ENCODE peak calls at places on chromosome 16, in ten cellular contexts. One of them, this sample, is unnamed. For H3K4me1 and H3K36me3, the result is how much of the 10 kb centered on the place peaks cover.

GRCh38 chr16:86403056-86403455 is 107.3 kb upstream of the FOXF1 start:
- DNase-seq in A673: no peak
- DNase-seq in MM.1S: no peak
- DNase-seq in lower lobe of right lung: peak
- DNase-seq in fibroblast of lung: no peak
- DNase-seq in Karpas-422: no peak
- DNase-seq in neural progenitor cell: no peak
- DNase-seq in cardiac muscle cell: no peak
- DNase-seq in heart left ventricle: no peak
- DNase-seq in CD8-positive, alpha-beta memory T cell: no peak
- DNase-seq in this sample: no peak

GRCh38 chr16:4859900-4860255 is 12.6 kb downstream of the UBN1 start:
- DNase-seq in A673: no peak
- DNase-seq in MM.1S: no peak
- DNase-seq in lower lobe of right lung: no peak
- DNase-seq in fibroblast of lung: peak
- DNase-seq in Karpas-422: no peak
- DNase-seq in neural progenitor cell: no peak
- DNase-seq in cardiac muscle cell: peak
- DNase-seq in heart left ventricle: no peak
- DNase-seq in CD8-positive, alpha-beta memory T cell: no peak
- DNase-seq in this sample: no peak

GRCh38 chr16:64742560-64742959 is 379.3 kb downstream of the CDH11 start:
- DNase-seq in A673: no peak
- DNase-seq in MM.1S: no peak
- DNase-seq in lower lobe of right lung: no peak
- DNase-seq in fibroblast of lung: no peak
- DNase-seq in Karpas-422: no peak
- DNase-seq in neural progenitor cell: no peak
- DNase-seq in cardiac muscle cell: no peak
- DNase-seq in heart left ventricle: no peak
- DNase-seq in CD8-positive, alpha-beta memory T cell: no peak
- DNase-seq in this sample: no peak

GRCh38 chr16:29107299-29107698 is 122.4 kb downstream of the LAT start:
- DNase-seq in A673: no peak
- DNase-seq in MM.1S: no peak
- DNase-seq in lower lobe of right lung: no peak
- DNase-seq in fibroblast of lung: no peak
- DNase-seq in Karpas-422: no peak
- DNase-seq in neural progenitor cell: peak
- DNase-seq in cardiac muscle cell: no peak
- DNase-seq in heart left ventricle: no peak
- DNase-seq in CD8-positive, alpha-beta memory T cell: no peak
- DNase-seq in this sample: no peak

GRCh38 chr16:69707920-69708683 is 18.3 kb downstream of the NQO1 start:
- DNase-seq in A673: no peak
- DNase-seq in MM.1S: no peak
- DNase-seq in lower lobe of right lung: no peak
- DNase-seq in fibroblast of lung: no peak
- DNase-seq in Karpas-422: no peak
- DNase-seq in neural progenitor cell: no peak
- DNase-seq in cardiac muscle cell: no peak
- DNase-seq in heart left ventricle: no peak
- DNase-seq in CD8-positive, alpha-beta memory T cell: no peak
- DNase-seq in this sample: peak

GRCh38 chr16:81697886-81698635 is 81.0 kb upstream of the PLCG2 start:
- DNase-seq in A673: no peak
- DNase-seq in MM.1S: no peak
- DNase-seq in lower lobe of right lung: peak
- DNase-seq in fibroblast of lung: peak
- DNase-seq in Karpas-422: no peak
- DNase-seq in neural progenitor cell: no peak
- DNase-seq in cardiac muscle cell: no peak
- DNase-seq in heart left ventricle: peak
- DNase-seq in CD8-positive, alpha-beta memory T cell: no peak
- DNase-seq in this sample: no peak

GRCh38 chr16:58678716-58679115 is 5.9 kb downstream of the SLC38A7 start:
- DNase-seq in A673: no peak
- DNase-seq in MM.1S: no peak
- DNase-seq in lower lobe of right lung: no peak
- DNase-seq in fibroblast of lung: no peak
- DNase-seq in Karpas-422: peak
- DNase-seq in neural progenitor cell: no peak
- DNase-seq in cardiac muscle cell: peak
- DNase-seq in heart left ventricle: no peak
- DNase-seq in CD8-positive, alpha-beta memory T cell: no peak
- DNase-seq in this sample: no peak

GRCh38 chr16:9033125-9033830 is 58.2 kb upstream of the HAPSTR1 start:
- DNase-seq in A673: peak
- DNase-seq in MM.1S: no peak
- DNase-seq in lower lobe of right lung: no peak
- DNase-seq in fibroblast of lung: peak
- DNase-seq in Karpas-422: peak
- DNase-seq in neural progenitor cell: peak
- DNase-seq in cardiac muscle cell: peak
- DNase-seq in heart left ventricle: no peak
- DNase-seq in CD8-positive, alpha-beta memory T cell: no peak
- DNase-seq in this sample: peak

GRCh38 chr16:50121278-50121677 is 31.8 kb upstream of the TENT4B start:
- DNase-seq in A673: no peak
- DNase-seq in MM.1S: peak
- DNase-seq in lower lobe of right lung: no peak
- DNase-seq in fibroblast of lung: no peak
- DNase-seq in Karpas-422: no peak
- DNase-seq in neural progenitor cell: no peak
- DNase-seq in cardiac muscle cell: no peak
- DNase-seq in heart left ventricle: no peak
- DNase-seq in CD8-positive, alpha-beta memory T cell: no peak
- DNase-seq in this sample: no peak

GRCh38 chr16:4677994-4678393 is 15.4 kb upstream of the NUDT16L1 start:
- DNase-seq in A673: no peak
- DNase-seq in MM.1S: no peak
- DNase-seq in lower lobe of right lung: no peak
- DNase-seq in fibroblast of lung: no peak
- DNase-seq in Karpas-422: no peak
- DNase-seq in neural progenitor cell: no peak
- DNase-seq in cardiac muscle cell: no peak
- DNase-seq in heart left ventricle: peak
- DNase-seq in CD8-positive, alpha-beta memory T cell: no peak
- DNase-seq in this sample: no peak

GRCh38 chr16:74999683-75000480 is 1.1 kb downstream of the ZNRF1 start:
- DNase-seq in A673: peak
- DNase-seq in MM.1S: no peak
- DNase-seq in lower lobe of right lung: peak
- DNase-seq in fibroblast of lung: peak
- DNase-seq in Karpas-422: no peak
- DNase-seq in neural progenitor cell: peak
- DNase-seq in cardiac muscle cell: peak
- DNase-seq in heart left ventricle: peak
- DNase-seq in CD8-positive, alpha-beta memory T cell: peak
- DNase-seq in this sample: peak

GRCh38 chr16:56263711-56264608 is 72.7 kb downstream of the GNAO1 start:
- DNase-seq in A673: no peak
- DNase-seq in MM.1S: no peak
- DNase-seq in lower lobe of right lung: no peak
- DNase-seq in fibroblast of lung: no peak
- DNase-seq in Karpas-422: no peak
- DNase-seq in neural progenitor cell: no peak
- DNase-seq in cardiac muscle cell: no peak
- DNase-seq in heart left ventricle: no peak
- DNase-seq in CD8-positive, alpha-beta memory T cell: no peak
- DNase-seq in this sample: no peak

GRCh38 chr16:75226550-75227360 is 8.0 kb downstream of the CTRB1 start:
- DNase-seq in A673: no peak
- DNase-seq in MM.1S: no peak
- DNase-seq in lower lobe of right lung: no peak
- DNase-seq in fibroblast of lung: no peak
- DNase-seq in Karpas-422: no peak
- DNase-seq in neural progenitor cell: no peak
- DNase-seq in cardiac muscle cell: no peak
- DNase-seq in heart left ventricle: no peak
- DNase-seq in CD8-positive, alpha-beta memory T cell: no peak
- DNase-seq in this sample: no peak

GRCh38 chr16:7270823-7271222 is 61.8 kb upstream of the RBFOX1 start:
- DNase-seq in A673: no peak
- DNase-seq in MM.1S: no peak
- DNase-seq in lower lobe of right lung: no peak
- DNase-seq in fibroblast of lung: no peak
- DNase-seq in Karpas-422: no peak
- DNase-seq in neural progenitor cell: no peak
- DNase-seq in cardiac muscle cell: no peak
- DNase-seq in heart left ventricle: no peak
- DNase-seq in CD8-positive, alpha-beta memory T cell: no peak
- DNase-seq in this sample: no peak

GRCh38 chr16:2473999-2474876 is 689 bp upstream of the TBC1D24 start:
- DNase-seq in A673: peak
- DNase-seq in MM.1S: peak
- DNase-seq in lower lobe of right lung: peak
- DNase-seq in fibroblast of lung: peak
- DNase-seq in Karpas-422: peak
- DNase-seq in neural progenitor cell: peak
- DNase-seq in cardiac muscle cell: peak
- DNase-seq in heart left ventricle: peak
- DNase-seq in CD8-positive, alpha-beta memory T cell: peak
- DNase-seq in this sample: no peak

DNA sequence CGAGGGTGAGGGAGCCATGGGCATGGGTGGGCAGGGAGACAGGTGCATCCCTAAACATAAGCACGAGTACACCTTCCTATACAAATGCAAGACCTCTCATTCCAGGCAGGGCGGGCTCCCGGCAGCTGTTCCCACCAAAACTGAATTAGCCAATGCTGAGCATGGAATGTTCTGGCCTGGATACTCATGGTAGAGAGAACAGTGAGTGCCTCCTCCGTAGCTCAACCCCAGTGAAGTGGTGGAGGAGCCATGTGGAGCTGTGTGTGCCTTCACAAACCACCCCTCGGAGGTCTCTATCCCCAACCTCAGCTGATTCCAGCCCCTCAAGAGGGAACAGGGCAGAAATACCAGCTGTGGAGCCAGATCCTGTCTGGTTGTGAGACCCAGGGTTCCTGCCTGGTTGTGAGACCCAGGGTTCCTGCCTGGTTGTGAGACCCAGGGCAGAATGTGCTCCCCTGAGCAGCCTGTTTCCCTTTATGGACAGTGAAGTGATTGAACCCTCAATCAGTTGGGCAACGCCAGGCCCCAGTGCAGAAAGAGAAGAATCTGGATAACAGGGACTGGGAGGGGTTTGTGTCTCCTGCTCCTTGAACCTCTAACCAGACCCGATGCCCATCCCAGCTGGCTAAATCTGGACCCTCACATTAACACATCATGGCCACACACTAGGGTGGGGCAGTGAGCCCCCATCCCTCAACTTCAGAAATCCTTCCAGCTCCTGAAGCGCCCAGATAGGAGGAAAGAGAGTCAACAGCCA is 2.4 kb upstream of the CDH16 start:
- DNase-seq in A673: no peak
- DNase-seq in MM.1S: no peak
- DNase-seq in lower lobe of right lung: no peak
- DNase-seq in fibroblast of lung: no peak
- DNase-seq in Karpas-422: no peak
- DNase-seq in neural progenitor cell: no peak
- DNase-seq in cardiac muscle cell: no peak
- DNase-seq in heart left ventricle: no peak
- DNase-seq in CD8-positive, alpha-beta memory T cell: no peak
- DNase-seq in this sample: no peak
- H3K4me1 ChIP-seq in A673: under half
- H3K4me1 ChIP-seq in MM.1S: under half
- H3K4me1 ChIP-seq in lower lobe of right lung: under half
- H3K4me1 ChIP-seq in fibroblast of lung: under half
- H3K4me1 ChIP-seq in Karpas-422: under half
- H3K4me1 ChIP-seq in neural progenitor cell: under half
- H3K4me1 ChIP-seq in cardiac muscle cell: under half
- H3K4me1 ChIP-seq in heart left ventricle: under half
- H3K4me1 ChIP-seq in CD8-positive, alpha-beta memory T cell: under half
- H3K4me1 ChIP-seq in this sample: under half

DNA sequence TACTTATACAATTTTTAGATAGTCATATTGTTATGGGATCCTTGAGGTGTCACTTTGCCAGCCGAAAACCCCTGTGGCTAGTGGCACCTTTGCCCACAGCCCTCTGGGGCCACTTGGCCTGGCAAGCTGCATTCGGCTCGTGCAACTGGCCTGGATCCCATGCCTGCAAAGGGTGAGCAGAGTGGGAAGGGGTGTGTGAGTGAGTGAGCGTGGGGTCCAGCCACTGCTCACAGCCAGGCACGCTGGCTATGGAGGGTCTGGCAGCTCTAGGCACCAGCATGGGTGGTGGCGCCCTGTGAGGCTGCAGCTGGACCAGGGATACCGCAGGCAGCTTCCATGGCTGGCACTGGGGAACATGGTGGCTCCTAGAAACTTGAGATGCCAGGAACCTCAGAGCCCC is 49.0 kb downstream of the ESRP2 start:
- DNase-seq in A673: no peak
- DNase-seq in MM.1S: no peak
- DNase-seq in lower lobe of right lung: no peak
- DNase-seq in fibroblast of lung: no peak
- DNase-seq in Karpas-422: no peak
- DNase-seq in neural progenitor cell: no peak
- DNase-seq in cardiac muscle cell: no peak
- DNase-seq in heart left ventricle: no peak
- DNase-seq in CD8-positive, alpha-beta memory T cell: no peak
- DNase-seq in this sample: no peak
- H3K36me3 ChIP-seq in A673: under half
- H3K36me3 ChIP-seq in MM.1S: under half
- H3K36me3 ChIP-seq in lower lobe of right lung: half or more
- H3K36me3 ChIP-seq in fibroblast of lung: under half
- H3K36me3 ChIP-seq in Karpas-422: under half
- H3K36me3 ChIP-seq in neural progenitor cell: under half
- H3K36me3 ChIP-seq in cardiac muscle cell: under half
- H3K36me3 ChIP-seq in heart left ventricle: under half
- H3K36me3 ChIP-seq in CD8-positive, alpha-beta memory T cell: under half
- H3K36me3 ChIP-seq in this sample: under half

GRCh38 chr16:14652726-14653125 is 20.0 kb downstream of the BFAR start:
- DNase-seq in A673: no peak
- DNase-seq in MM.1S: no peak
- DNase-seq in lower lobe of right lung: no peak
- DNase-seq in fibroblast of lung: no peak
- DNase-seq in Karpas-422: no peak
- DNase-seq in neural progenitor cell: no peak
- DNase-seq in cardiac muscle cell: no peak
- DNase-seq in heart left ventricle: no peak
- DNase-seq in CD8-positive, alpha-beta memory T cell: no peak
- DNase-seq in this sample: no peak
- H3K27ac ChIP-seq in A673: peak
- H3K27ac ChIP-seq in MM.1S: no peak
- H3K27ac ChIP-seq in lower lobe of right lung: no peak
- H3K27ac ChIP-seq in fibroblast of lung: no peak
- H3K27ac ChIP-seq in Karpas-422: no peak
- H3K27ac ChIP-seq in neural progenitor cell: no peak
- H3K27ac ChIP-seq in cardiac muscle cell: no peak
- H3K27ac ChIP-seq in heart left ventricle: no peak
- H3K27ac ChIP-seq in CD8-positive, alpha-beta memory T cell: no peak
- H3K27ac ChIP-seq in this sample: no peak

DNA sequence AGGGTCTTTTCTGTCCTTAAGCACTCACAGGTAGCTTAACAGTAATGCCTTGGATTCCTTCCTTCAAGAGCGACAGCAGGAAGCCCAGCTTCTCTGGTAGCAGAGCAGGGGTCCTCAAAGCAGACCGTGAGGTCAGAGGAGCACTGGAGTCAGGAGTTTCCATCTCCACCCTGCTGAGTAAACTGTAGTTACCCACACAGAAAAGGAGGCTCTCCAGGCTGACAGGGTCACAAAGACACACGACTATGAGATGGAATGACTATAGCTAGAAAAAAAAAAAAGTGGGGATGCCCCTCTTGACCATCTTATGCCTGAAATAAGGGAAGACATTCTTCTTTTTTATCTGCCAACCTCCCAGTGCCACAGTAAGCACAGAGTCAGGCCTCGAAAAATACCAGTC is 707.6 kb downstream of the MAF start:
- DNase-seq in A673: no peak
- DNase-seq in MM.1S: no peak
- DNase-seq in lower lobe of right lung: no peak
- DNase-seq in fibroblast of lung: no peak
- DNase-seq in Karpas-422: no peak
- DNase-seq in neural progenitor cell: no peak
- DNase-seq in cardiac muscle cell: no peak
- DNase-seq in heart left ventricle: no peak
- DNase-seq in CD8-positive, alpha-beta memory T cell: no peak
- DNase-seq in this sample: no peak
- H3K4me1 ChIP-seq in A673: under half
- H3K4me1 ChIP-seq in MM.1S: under half
- H3K4me1 ChIP-seq in lower lobe of right lung: under half
- H3K4me1 ChIP-seq in fibroblast of lung: under half
- H3K4me1 ChIP-seq in Karpas-422: under half
- H3K4me1 ChIP-seq in neural progenitor cell: under half
- H3K4me1 ChIP-seq in cardiac muscle cell: under half
- H3K4me1 ChIP-seq in heart left ventricle: under half
- H3K4me1 ChIP-seq in CD8-positive, alpha-beta memory T cell: under half
- H3K4me1 ChIP-seq in this sample: under half